ENCODE peak calls at places on chromosomes 6 and 20, in six cellular contexts. D is tibial artery; F is activated T-helper 1 cell treated with anti-CD3 and anti-CD28 coated beads, Interleukin-2, amount 50 U/mL, for 16 hours; P is SK-N-DZ; E is NCI-H2081; M is heart right ventricle. J is an unnamed sample.

GRCh38 chr20:49482621-49483017 is at the start of gene KCNB1:
- DNase-seq in P (peak), D (peak), F (no peak), M (peak), E (no peak), J (peak)

GRCh38 chr6:8783191-8783590 is 347.8 kb upstream of the SLC35B3 start:
- DNase-seq in E (no peak), M (no peak), F (no peak), D (no peak), P (no peak), J (no peak)

GRCh38 chr6:53390010-53390409 is 41.3 kb upstream of the ELOVL5 start:
- DNase-seq in M (no peak), P (no peak), F (no peak), E (no peak), D (no peak), J (no peak)

GRCh38 chr20:50628326-50628725 is 63.0 kb downstream of the RIPOR3 start:
- DNase-seq in M (no peak), E (peak), F (no peak), D (no peak), P (peak), J (no peak)

GRCh38 chr6:169473663-169474062 is 220.0 kb upstream of the THBS2 start:
- DNase-seq in D (no peak), E (no peak), M (no peak), P (no peak), F (no peak), J (no peak)

GRCh38 chr6:84687487-84687886 is 76.9 kb downstream of the TBX18 start:
- DNase-seq in P (no peak), M (no peak), E (no peak), D (no peak), F (no peak), J (no peak)

GRCh38 chr6:22248513-22249308 is 48.1 kb downstream of the PRL start:
- DNase-seq in M (no peak), E (no peak), P (no peak), D (no peak), F (no peak), J (no peak)

GRCh38 chr20:24577271-24577909 is 108.0 kb downstream of the SYNDIG1 start:
- DNase-seq in P (no peak), F (no peak), D (no peak), E (no peak), M (no peak), J (no peak)

GRCh38 chr20:32982617-32983458 is 21.4 kb downstream of the SUN5 start:
- DNase-seq in F (no peak), D (no peak), P (no peak), E (no peak), M (peak), J (no peak)

GRCh38 chr6:1233924-1234323 is 78.0 kb upstream of the FOXQ1 start:
- DNase-seq in F (no peak), E (no peak), M (no peak), D (no peak), P (no peak), J (peak)

GRCh38 chr20:50654899-50655298 is 36.4 kb downstream of the RIPOR3 start:
- DNase-seq in E (no peak), F (no peak), M (no peak), D (no peak), P (no peak), J (no peak)

GRCh38 chr20:22106308-22106938 is 401.0 kb downstream of the PAX1 start:
- DNase-seq in M (no peak), F (no peak), D (no peak), P (peak), E (peak), J (no peak)

GRCh38 chr6:129368970-129369369 is 341.0 kb downstream of the ARHGAP18 start:
- DNase-seq in P (no peak), F (no peak), D (no peak), M (no peak), E (no peak), J (no peak)

GRCh38 chr6:47687432-47687831 is 10.9 kb upstream of the ADGRF4 start:
- DNase-seq in E (no peak), F (no peak), M (no peak), P (no peak), D (no peak), J (no peak)

GRCh38 chr6:121482004-121482693 is 46.7 kb downstream of the GJA1 start:
- DNase-seq in P (no peak), E (no peak), M (no peak), F (no peak), D (no peak), J (no peak)

GRCh38 chr6:50819906-50820589 is 1.4 kb downstream of the TFAP2B start:
- DNase-seq in D (no peak), M (no peak), P (no peak), F (no peak), E (no peak), J (no peak)

GRCh38 chr20:34068001-34068400 is 44.0 kb downstream of the EIF2S2 start:
- DNase-seq in D (no peak), M (no peak), P (no peak), E (no peak), F (no peak), J (no peak)

GRCh38 chr20:60427516-60427915 is 469.3 kb downstream of the CDH26 start:
- DNase-seq in F (no peak), D (no peak), M (no peak), P (no peak), E (no peak), J (no peak)

GRCh38 chr6:144528605-144529425 is 243.7 kb downstream of the UTRN start:
- DNase-seq in P (peak), D (no peak), F (no peak), M (no peak), E (no peak), J (no peak)

GRCh38 chr6:2327591-2327990 is 82.2 kb upstream of the GMDS start:
- DNase-seq in P (no peak), F (no peak), D (no peak), M (no peak), E (no peak), J (no peak)

GRCh38 chr6:136607932-136608772 is 57.9 kb upstream of the MAP7 start:
- DNase-seq in P (peak), D (peak), E (peak), F (peak), M (peak), J (peak)

GRCh38 chr6:13471184-13471583 is 16.2 kb downstream of the GFOD1 start:
- DNase-seq in D (no peak), M (no peak), E (no peak), P (no peak), F (no peak), J (no peak)

GRCh38 chr6:111472933-111473435 is 10.0 kb downstream of the REV3L start:
- DNase-seq in D (no peak), M (no peak), P (no peak), E (no peak), F (no peak), J (no peak)

GRCh38 chr6:158358450-158359077 is 46.3 kb downstream of the TULP4 start:
- DNase-seq in P (no peak), F (no peak), M (no peak), E (no peak), D (no peak), J (no peak)

GRCh38 chr6:166997768-166998255 is 1.4 kb upstream of the CEP43 start:
- DNase-seq in P (peak), M (peak), F (no peak), D (peak), E (peak), J (peak)

J was measured in lung.